ENCODE peak calls at places on chromosome 5, in four cellular contexts. H is upper lobe of right lung, V is LoVo, X is anterior cingulate cortex. S is an unnamed sample.

GRCh38 chr5:166370928-166371690 is 1920.3 kb upstream of the WWC1 start:
- DNase-seq in H (no peak), V (peak), X (no peak), S (no peak)

GRCh38 chr5:17413691-17414090 is 84.3 kb upstream of the TAF11L2 start:
- DNase-seq in X (no peak), V (no peak), H (no peak), S (no peak)

GRCh38 chr5:10760033-10760975 is 730 bp downstream of the DAP start:
- DNase-seq in H (peak), V (peak), X (peak), S (no peak)

GRCh38 chr5:96175090-96175489 is 213.4 kb upstream of the ELL2 start:
- DNase-seq in H (no peak), X (no peak), V (peak), S (no peak)

GRCh38 chr5:16934123-16934522 is 2.0 kb downstream of the MYO10 start:
- DNase-seq in V (peak), H (peak), X (no peak), S (no peak)

GRCh38 chr5:174293481-174293880 is 248.0 kb downstream of the NSG2 start:
- DNase-seq in V (no peak), H (no peak), X (no peak), S (no peak)

GRCh38 chr5:124604419-124604818 is 142.0 kb downstream of the ZNF608 start:
- DNase-seq in H (no peak), V (no peak), X (no peak), S (no peak)

GRCh38 chr5:108418172-108418571 is 36.3 kb upstream of the FBXL17 start:
- DNase-seq in X (peak), H (no peak), V (no peak), S (no peak)

GRCh38 chr5:73770172-73770571 is 144.2 kb downstream of the ARHGEF28 start:
- DNase-seq in V (no peak), X (no peak), H (no peak), S (no peak)

GRCh38 chr5:15500326-15500958 is 462 bp downstream of the FBXL7 start:
- DNase-seq in H (peak), V (no peak), X (peak), S (no peak)

GRCh38 chr5:39373797-39374196 is 9.5 kb upstream of the C9 start:
- DNase-seq in X (no peak), V (no peak), H (no peak), S (no peak)

GRCh38 chr5:102911973-102912372 is 156.9 kb downstream of the PAM start:
- DNase-seq in X (no peak), H (no peak), V (peak), S (no peak)

GRCh38 chr5:180161420-180162303 is 47.3 kb downstream of the RASGEF1C start:
- DNase-seq in V (no peak), X (no peak), H (no peak), S (no peak)

GRCh38 chr5:126597156-126597555 is 2.1 kb upstream of the ALDH7A1 start:
- DNase-seq in H (no peak), X (no peak), V (peak), S (no peak)

GRCh38 chr5:110940136-110940535 is 131.4 kb upstream of the TSLP start:
- DNase-seq in H (no peak), V (no peak), X (no peak), S (no peak)

GRCh38 chr5:137960819-137961218 is 71.6 kb downstream of the PKD2L2 start:
- DNase-seq in H (no peak), X (no peak), V (no peak), S (no peak)

GRCh38 chr5:180129291-180130190 is 58.0 kb upstream of the RNF130 start:
- DNase-seq in V (no peak), H (peak), X (no peak), S (no peak)

S was measured in central memory CD4-positive, alpha-beta T cell.